ENCODE peak calls at places on chromosomes 12 and 14, in six cellular contexts. One of them, this sample, is unnamed.

GRCh38 chr12:50934981-50935807 is 17.1 kb upstream of the HIGD1C start:
- DNase-seq in stimulated activated naive CD4-positive, alpha-beta T cell: no peak
- DNase-seq in stimulated activated CD4-positive, alpha-beta T cell treated with anti-CD3 and anti-CD28 coated beads, Interleukin-1b, Interleukin-23, amount 100 ng/mL, for 24 hours: no peak
- DNase-seq in non-pigmented ciliary epithelial cell: peak
- DNase-seq in Caco-2: no peak
- DNase-seq in HFFc6: peak
- DNase-seq in this sample: peak

GRCh38 chr12:49645151-49646039 is 22.0 kb downstream of the PRPF40B start:
- DNase-seq in stimulated activated naive CD4-positive, alpha-beta T cell: no peak
- DNase-seq in stimulated activated CD4-positive, alpha-beta T cell treated with anti-CD3 and anti-CD28 coated beads, Interleukin-1b, Interleukin-23, amount 100 ng/mL, for 24 hours: no peak
- DNase-seq in non-pigmented ciliary epithelial cell: no peak
- DNase-seq in Caco-2: no peak
- DNase-seq in HFFc6: no peak
- DNase-seq in this sample: no peak

GRCh38 chr14:104639889-104640548 is 35.4 kb upstream of the TMEM179 start:
- DNase-seq in stimulated activated naive CD4-positive, alpha-beta T cell: peak
- DNase-seq in stimulated activated CD4-positive, alpha-beta T cell treated with anti-CD3 and anti-CD28 coated beads, Interleukin-1b, Interleukin-23, amount 100 ng/mL, for 24 hours: no peak
- DNase-seq in non-pigmented ciliary epithelial cell: no peak
- DNase-seq in Caco-2: peak
- DNase-seq in HFFc6: peak
- DNase-seq in this sample: peak

GRCh38 chr14:90275820-90276219 is 19.5 kb downstream of the PSMC1 start:
- DNase-seq in stimulated activated naive CD4-positive, alpha-beta T cell: no peak
- DNase-seq in stimulated activated CD4-positive, alpha-beta T cell treated with anti-CD3 and anti-CD28 coated beads, Interleukin-1b, Interleukin-23, amount 100 ng/mL, for 24 hours: no peak
- DNase-seq in non-pigmented ciliary epithelial cell: peak
- DNase-seq in Caco-2: no peak
- DNase-seq in HFFc6: no peak
- DNase-seq in this sample: no peak

GRCh38 chr12:13084898-13085640 is 18.4 kb downstream of the GSG1 start:
- DNase-seq in stimulated activated naive CD4-positive, alpha-beta T cell: no peak
- DNase-seq in stimulated activated CD4-positive, alpha-beta T cell treated with anti-CD3 and anti-CD28 coated beads, Interleukin-1b, Interleukin-23, amount 100 ng/mL, for 24 hours: no peak
- DNase-seq in non-pigmented ciliary epithelial cell: no peak
- DNase-seq in Caco-2: no peak
- DNase-seq in HFFc6: no peak
- DNase-seq in this sample: no peak

GRCh38 chr14:48955857-48956256 is 630.3 kb downstream of the RPS29 start:
- DNase-seq in stimulated activated naive CD4-positive, alpha-beta T cell: no peak
- DNase-seq in stimulated activated CD4-positive, alpha-beta T cell treated with anti-CD3 and anti-CD28 coated beads, Interleukin-1b, Interleukin-23, amount 100 ng/mL, for 24 hours: no peak
- DNase-seq in non-pigmented ciliary epithelial cell: no peak
- DNase-seq in Caco-2: no peak
- DNase-seq in HFFc6: no peak
- DNase-seq in this sample: no peak

GRCh38 chr14:93947282-93947681 is 20.1 kb downstream of the FAM181A start:
- DNase-seq in stimulated activated naive CD4-positive, alpha-beta T cell: no peak
- DNase-seq in stimulated activated CD4-positive, alpha-beta T cell treated with anti-CD3 and anti-CD28 coated beads, Interleukin-1b, Interleukin-23, amount 100 ng/mL, for 24 hours: no peak
- DNase-seq in non-pigmented ciliary epithelial cell: no peak
- DNase-seq in Caco-2: no peak
- DNase-seq in HFFc6: no peak
- DNase-seq in this sample: no peak

GRCh38 chr14:52051861-52052260 is 17.0 kb downstream of the NID2 start:
- DNase-seq in stimulated activated naive CD4-positive, alpha-beta T cell: no peak
- DNase-seq in stimulated activated CD4-positive, alpha-beta T cell treated with anti-CD3 and anti-CD28 coated beads, Interleukin-1b, Interleukin-23, amount 100 ng/mL, for 24 hours: no peak
- DNase-seq in non-pigmented ciliary epithelial cell: no peak
- DNase-seq in Caco-2: no peak
- DNase-seq in HFFc6: peak
- DNase-seq in this sample: no peak

GRCh38 chr14:100824156-100824555 is 1.8 kb upstream of the MEG3 start:
- DNase-seq in stimulated activated naive CD4-positive, alpha-beta T cell: no peak
- DNase-seq in stimulated activated CD4-positive, alpha-beta T cell treated with anti-CD3 and anti-CD28 coated beads, Interleukin-1b, Interleukin-23, amount 100 ng/mL, for 24 hours: no peak
- DNase-seq in non-pigmented ciliary epithelial cell: no peak
- DNase-seq in Caco-2: no peak
- DNase-seq in HFFc6: no peak
- DNase-seq in this sample: no peak

GRCh38 chr12:53867216-53868012 is 71.2 kb upstream of the HOXC13 start:
- DNase-seq in stimulated activated naive CD4-positive, alpha-beta T cell: no peak
- DNase-seq in stimulated activated CD4-positive, alpha-beta T cell treated with anti-CD3 and anti-CD28 coated beads, Interleukin-1b, Interleukin-23, amount 100 ng/mL, for 24 hours: no peak
- DNase-seq in non-pigmented ciliary epithelial cell: no peak
- DNase-seq in Caco-2: peak
- DNase-seq in HFFc6: no peak
- DNase-seq in this sample: peak

GRCh38 chr14:49461529-49462401 is 124.4 kb downstream of the RPS29 start:
- DNase-seq in stimulated activated naive CD4-positive, alpha-beta T cell: no peak
- DNase-seq in stimulated activated CD4-positive, alpha-beta T cell treated with anti-CD3 and anti-CD28 coated beads, Interleukin-1b, Interleukin-23, amount 100 ng/mL, for 24 hours: peak
- DNase-seq in non-pigmented ciliary epithelial cell: peak
- DNase-seq in Caco-2: peak
- DNase-seq in HFFc6: peak
- DNase-seq in this sample: peak

GRCh38 chr14:93132472-93133065 is 16.8 kb upstream of the ITPK1 start:
- DNase-seq in stimulated activated naive CD4-positive, alpha-beta T cell: no peak
- DNase-seq in stimulated activated CD4-positive, alpha-beta T cell treated with anti-CD3 and anti-CD28 coated beads, Interleukin-1b, Interleukin-23, amount 100 ng/mL, for 24 hours: no peak
- DNase-seq in non-pigmented ciliary epithelial cell: no peak
- DNase-seq in Caco-2: no peak
- DNase-seq in HFFc6: peak
- DNase-seq in this sample: peak

GRCh38 chr14:98819132-98819866 is 452.7 kb downstream of the BCL11B start:
- DNase-seq in stimulated activated naive CD4-positive, alpha-beta T cell: no peak
- DNase-seq in stimulated activated CD4-positive, alpha-beta T cell treated with anti-CD3 and anti-CD28 coated beads, Interleukin-1b, Interleukin-23, amount 100 ng/mL, for 24 hours: no peak
- DNase-seq in non-pigmented ciliary epithelial cell: no peak
- DNase-seq in Caco-2: peak
- DNase-seq in HFFc6: no peak
- DNase-seq in this sample: peak

GRCh38 chr14:68952544-68953535 is 26.3 kb downstream of the ACTN1 start:
- DNase-seq in stimulated activated naive CD4-positive, alpha-beta T cell: no peak
- DNase-seq in stimulated activated CD4-positive, alpha-beta T cell treated with anti-CD3 and anti-CD28 coated beads, Interleukin-1b, Interleukin-23, amount 100 ng/mL, for 24 hours: no peak
- DNase-seq in non-pigmented ciliary epithelial cell: no peak
- DNase-seq in Caco-2: no peak
- DNase-seq in HFFc6: peak
- DNase-seq in this sample: peak

GRCh38 chr12:11568762-11569478 is 80.6 kb upstream of the ETV6 start:
- DNase-seq in stimulated activated naive CD4-positive, alpha-beta T cell: no peak
- DNase-seq in stimulated activated CD4-positive, alpha-beta T cell treated with anti-CD3 and anti-CD28 coated beads, Interleukin-1b, Interleukin-23, amount 100 ng/mL, for 24 hours: no peak
- DNase-seq in non-pigmented ciliary epithelial cell: no peak
- DNase-seq in Caco-2: no peak
- DNase-seq in HFFc6: no peak
- DNase-seq in this sample: no peak

GRCh38 chr12:116382456-116382902 is 105.0 kb upstream of the MED13L start:
- DNase-seq in stimulated activated naive CD4-positive, alpha-beta T cell: no peak
- DNase-seq in stimulated activated CD4-positive, alpha-beta T cell treated with anti-CD3 and anti-CD28 coated beads, Interleukin-1b, Interleukin-23, amount 100 ng/mL, for 24 hours: no peak
- DNase-seq in non-pigmented ciliary epithelial cell: no peak
- DNase-seq in Caco-2: no peak
- DNase-seq in HFFc6: peak
- DNase-seq in this sample: no peak

GRCh38 chr12:10867381-10867780 is 16.7 kb downstream of the PRH1 start:
- DNase-seq in stimulated activated naive CD4-positive, alpha-beta T cell: no peak
- DNase-seq in stimulated activated CD4-positive, alpha-beta T cell treated with anti-CD3 and anti-CD28 coated beads, Interleukin-1b, Interleukin-23, amount 100 ng/mL, for 24 hours: no peak
- DNase-seq in non-pigmented ciliary epithelial cell: no peak
- DNase-seq in Caco-2: peak
- DNase-seq in HFFc6: no peak
- DNase-seq in this sample: peak

GRCh38 chr12:57448669-57449068 is 6.4 kb upstream of the INHBE start:
- DNase-seq in stimulated activated naive CD4-positive, alpha-beta T cell: no peak
- DNase-seq in stimulated activated CD4-positive, alpha-beta T cell treated with anti-CD3 and anti-CD28 coated beads, Interleukin-1b, Interleukin-23, amount 100 ng/mL, for 24 hours: no peak
- DNase-seq in non-pigmented ciliary epithelial cell: no peak
- DNase-seq in Caco-2: no peak
- DNase-seq in HFFc6: no peak
- DNase-seq in this sample: no peak

GRCh38 chr12:124173692-124174091 is 121.2 kb upstream of the RFLNA start:
- DNase-seq in stimulated activated naive CD4-positive, alpha-beta T cell: no peak
- DNase-seq in stimulated activated CD4-positive, alpha-beta T cell treated with anti-CD3 and anti-CD28 coated beads, Interleukin-1b, Interleukin-23, amount 100 ng/mL, for 24 hours: no peak
- DNase-seq in non-pigmented ciliary epithelial cell: no peak
- DNase-seq in Caco-2: no peak
- DNase-seq in HFFc6: no peak
- DNase-seq in this sample: no peak

GRCh38 chr12:104187446-104188155 is 28.0 kb upstream of the TXNRD1 start:
- DNase-seq in stimulated activated naive CD4-positive, alpha-beta T cell: no peak
- DNase-seq in stimulated activated CD4-positive, alpha-beta T cell treated with anti-CD3 and anti-CD28 coated beads, Interleukin-1b, Interleukin-23, amount 100 ng/mL, for 24 hours: no peak
- DNase-seq in non-pigmented ciliary epithelial cell: no peak
- DNase-seq in Caco-2: no peak
- DNase-seq in HFFc6: no peak
- DNase-seq in this sample: no peak

This sample was measured in trophoblast cell.